ENCODE peak calls at places on chromosomes 3 and 15, in four cellular contexts. X is psoas muscle; O is CD4-positive, CD25-positive, alpha-beta regulatory T cell; K is Kasumi-1. I is an unnamed sample.

GRCh38 chr3:141840737-141841544 is 35.5 kb upstream of the ATP1B3 start:
- DNase-seq in X (no peak), O (no peak), K (no peak), I (no peak)

GRCh38 chr15:93452537-93453211 is 363.7 kb upstream of the RGMA start:
- DNase-seq in X (no peak), O (no peak), K (no peak), I (no peak)

GRCh38 chr15:50304856-50305255 is 39.3 kb upstream of the HDC start:
- DNase-seq in X (no peak), O (no peak), K (no peak), I (no peak)

GRCh38 chr15:84023636-84024035 is 211.9 kb upstream of the GOLGA6L4 start:
- DNase-seq in X (no peak), O (no peak), K (peak), I (peak)

GRCh38 chr15:75149911-75150709 is 51.6 kb upstream of the C15orf39 start:
- DNase-seq in X (no peak), O (no peak), K (no peak), I (peak)

GRCh38 chr15:48800811-48801460 is 9.9 kb downstream of the CEP152 start:
- DNase-seq in X (no peak), O (no peak), K (peak), I (peak)

GRCh38 chr15:78810377-78811123 is 714 bp downstream of the ADAMTS7 start:
- DNase-seq in X (peak), O (no peak), K (peak), I (peak)

GRCh38 chr3:107032111-107032510 is 345.1 kb upstream of the CCDC54 start:
- DNase-seq in X (no peak), O (no peak), K (no peak), I (no peak)

GRCh38 chr15:69509131-69509530 is 56.5 kb downstream of the RPLP1 start:
- DNase-seq in X (no peak), O (no peak), K (no peak), I (no peak)

GRCh38 chr3:127767126-127767525 is 55.2 kb downstream of the MGLL start:
- DNase-seq in X (no peak), O (no peak), K (no peak), I (no peak)

GRCh38 chr3:171028779-171029232 is 2.3 kb upstream of the SLC2A2 start:
- DNase-seq in X (no peak), O (no peak), K (no peak), I (no peak)

GRCh38 chr3:4855676-4856075 is 123.6 kb upstream of the BHLHE40 start:
- DNase-seq in X (no peak), O (no peak), K (peak), I (no peak)

GRCh38 chr3:185325946-185326791 is 36.8 kb upstream of the MAP3K13 start:
- DNase-seq in X (no peak), O (no peak), K (no peak), I (no peak)

GRCh38 chr3:148717918-148718317 is 20.2 kb downstream of the AGTR1 start:
- DNase-seq in X (no peak), O (no peak), K (no peak), I (no peak)

GRCh38 chr3:159882784-159883779 is 105.6 kb upstream of the IL12A start:
- DNase-seq in X (no peak), O (no peak), K (no peak), I (no peak)

GRCh38 chr15:22918056-22918455 is 62.1 kb downstream of the CYFIP1 start:
- DNase-seq in X (no peak), O (no peak), K (no peak), I (peak)

GRCh38 chr3:44648564-44649229 is at the start of gene ZNF35:
- DNase-seq in X (peak), O (no peak), K (peak), I (peak)

GRCh38 chr3:14568269-14568668 is 28.1 kb upstream of the GRIP2 start:
- DNase-seq in X (no peak), O (no peak), K (no peak), I (no peak)

GRCh38 chr3:81443948-81444347 is 317.5 kb downstream of the GBE1 start:
- DNase-seq in X (no peak), O (no peak), K (no peak), I (no peak)

GRCh38 chr3:116770815-116771450 is 61.4 kb downstream of the TUSC7 start:
- DNase-seq in X (peak), O (no peak), K (peak), I (peak)

GRCh38 chr15:74901612-74902063 is 5.0 kb downstream of the FAM219B start:
- DNase-seq in X (peak), O (peak), K (peak), I (peak)

GRCh38 chr15:90560229-90560771 is 30.6 kb downstream of the CRTC3 start:
- DNase-seq in X (peak), O (no peak), K (no peak), I (no peak)

GRCh38 chr15:75455424-75455981 is 4.0 kb upstream of the SIN3A start:
- DNase-seq in X (peak), O (peak), K (peak), I (peak)

GRCh38 chr15:31433574-31433973 is 106.9 kb downstream of the KLF13 start:
- DNase-seq in X (no peak), O (no peak), K (no peak), I (no peak)

GRCh38 chr3:133591271-133591742 is 17.8 kb downstream of the CDV3 start:
- DNase-seq in X (no peak), O (no peak), K (no peak), I (no peak)

GRCh38 chr3:113590983-113591382 is 58.6 kb downstream of the SIDT1 start:
- DNase-seq in X (no peak), O (no peak), K (no peak), I (no peak)

GRCh38 chr3:67311440-67311839 is 313.3 kb downstream of the KBTBD8 start:
- DNase-seq in X (no peak), O (no peak), K (no peak), I (no peak)

GRCh38 chr3:77553240-77553639 is 513.3 kb downstream of the ROBO2 start:
- DNase-seq in X (no peak), O (no peak), K (no peak), I (no peak)

GRCh38 chr3:16245613-16246012 is 19.1 kb downstream of the DPH3 start:
- DNase-seq in X (no peak), O (no peak), K (no peak), I (no peak)

GRCh38 chr3:42179110-42179725 is 86.8 kb downstream of the CCK start:
- DNase-seq in X (peak), O (no peak), K (no peak), I (no peak)

GRCh38 chr15:101499863-101500713 is 10.6 kb upstream of the PCSK6 start:
- DNase-seq in X (peak), O (no peak), K (peak), I (peak)

GRCh38 chr3:11154036-11154952 is at the start of gene HRH1:
- DNase-seq in X (peak), O (no peak), K (no peak), I (peak)

GRCh38 chr3:56612146-56612545 is 55.2 kb downstream of the CCDC66 start:
- DNase-seq in X (no peak), O (no peak), K (no peak), I (no peak)

GRCh38 chr3:52093751-52094525 is 37.6 kb upstream of the DUSP7 start:
- DNase-seq in X (peak), O (no peak), K (no peak), I (no peak)

GRCh38 chr3:53671192-53672021 is 174.8 kb downstream of the CHDH start:
- DNase-seq in X (no peak), O (no peak), K (no peak), I (no peak)

GRCh38 chr3:47385007-47385406 is 4.2 kb downstream of the PTPN23 start:
- DNase-seq in X (no peak), O (no peak), K (no peak), I (no peak)

GRCh38 chr15:91885054-91885453 is 31.5 kb downstream of the SLCO3A1 start:
- DNase-seq in X (no peak), O (no peak), K (no peak), I (no peak)